ENCODE peak calls at places on chromosomes 1 and 21, in five cellular contexts. One of them, this sample, is unnamed.

GRCh38 chr1:39153684-39154083 is 50.8 kb upstream of the MACF1 start:
- DNase-seq in cardiac muscle cell: no peak
- DNase-seq in neural progenitor cell: peak; percentile 54
- DNase-seq in right atrium auricular region: no peak
- DNase-seq in GM10248: no peak
- DNase-seq in this sample: no peak

GRCh38 chr1:226217273-226217672 is 6.2 kb upstream of the MIXL1 start:
- DNase-seq in cardiac muscle cell: peak; percentile 32
- DNase-seq in right atrium auricular region: no peak
- DNase-seq in GM10248: no peak
- DNase-seq in neural progenitor cell: no peak
- DNase-seq in this sample: no peak

GRCh38 chr1:151802372-151802771 is 2.8 kb downstream of the LINGO4 start:
- DNase-seq in neural progenitor cell: no peak
- DNase-seq in cardiac muscle cell: no peak
- DNase-seq in right atrium auricular region: no peak
- DNase-seq in GM10248: no peak
- DNase-seq in this sample: no peak

GRCh38 chr1:154414606-154415005 is 9.5 kb downstream of the IL6R start:
- DNase-seq in cardiac muscle cell: no peak
- DNase-seq in neural progenitor cell: no peak
- DNase-seq in right atrium auricular region: no peak
- DNase-seq in GM10248: no peak
- DNase-seq in this sample: no peak

GRCh38 chr1:23168079-23168461 is 586 bp downstream of the LUZP1 start:
- DNase-seq in neural progenitor cell: no peak
- DNase-seq in cardiac muscle cell: no peak
- DNase-seq in GM10248: peak; percentile 49
- DNase-seq in right atrium auricular region: peak; percentile 43
- DNase-seq in this sample: peak; percentile 20

GRCh38 chr21:18801468-18801867 is 397.9 kb upstream of the TMPRSS15 start:
- DNase-seq in neural progenitor cell: no peak
- DNase-seq in cardiac muscle cell: peak; percentile 1
- DNase-seq in GM10248: no peak
- DNase-seq in right atrium auricular region: no peak
- DNase-seq in this sample: no peak

GRCh38 chr1:225449261-225449660 is 21.4 kb upstream of the LBR start:
- DNase-seq in GM10248: no peak
- DNase-seq in neural progenitor cell: no peak
- DNase-seq in right atrium auricular region: no peak
- DNase-seq in cardiac muscle cell: no peak
- DNase-seq in this sample: no peak

GRCh38 chr1:156583821-156584622 is 4.5 kb downstream of the TTC24 start:
- DNase-seq in GM10248: peak; percentile 85
- DNase-seq in right atrium auricular region: peak; percentile 81
- DNase-seq in cardiac muscle cell: peak; percentile 89
- DNase-seq in neural progenitor cell: peak; percentile 86
- DNase-seq in this sample: peak; percentile 60

GRCh38 chr1:236945002-236945401 is 59.2 kb downstream of the MT1HL1 start:
- DNase-seq in cardiac muscle cell: no peak
- DNase-seq in neural progenitor cell: no peak
- DNase-seq in GM10248: no peak
- DNase-seq in right atrium auricular region: no peak
- DNase-seq in this sample: no peak

GRCh38 chr1:190168116-190168515 is 309.5 kb downstream of the BRINP3 start:
- DNase-seq in right atrium auricular region: no peak
- DNase-seq in GM10248: no peak
- DNase-seq in neural progenitor cell: no peak
- DNase-seq in cardiac muscle cell: peak; percentile 52
- DNase-seq in this sample: no peak

GRCh38 chr1:21341022-21341421 is 50.8 kb upstream of the ECE1 start:
- DNase-seq in GM10248: no peak
- DNase-seq in neural progenitor cell: no peak
- DNase-seq in right atrium auricular region: no peak
- DNase-seq in cardiac muscle cell: no peak
- DNase-seq in this sample: no peak

GRCh38 chr1:205519541-205520131 is 15.2 kb downstream of the CDK18 start:
- DNase-seq in GM10248: no peak
- DNase-seq in neural progenitor cell: no peak
- DNase-seq in right atrium auricular region: no peak
- DNase-seq in cardiac muscle cell: no peak
- DNase-seq in this sample: no peak

GRCh38 chr1:93345633-93346471 is at the start of gene DR1:
- DNase-seq in right atrium auricular region: peak; percentile 94
- DNase-seq in neural progenitor cell: peak; percentile 94
- DNase-seq in GM10248: peak; percentile 95
- DNase-seq in cardiac muscle cell: peak; percentile 98
- DNase-seq in this sample: peak; percentile 86

GRCh38 chr21:33360281-33360680 is 35.5 kb downstream of the IFNAR1 start:
- DNase-seq in GM10248: no peak
- DNase-seq in right atrium auricular region: peak; percentile 75
- DNase-seq in neural progenitor cell: no peak
- DNase-seq in cardiac muscle cell: peak; percentile 71
- DNase-seq in this sample: no peak

GRCh38 chr1:109513110-109513702 is 3.7 kb upstream of the AMIGO1 start:
- DNase-seq in cardiac muscle cell: no peak
- DNase-seq in GM10248: no peak
- DNase-seq in right atrium auricular region: no peak
- DNase-seq in neural progenitor cell: no peak
- DNase-seq in this sample: no peak

GRCh38 chr1:203465943-203466342 is 9.7 kb upstream of the PRELP start:
- DNase-seq in right atrium auricular region: peak; percentile 91
- DNase-seq in GM10248: no peak
- DNase-seq in cardiac muscle cell: peak; percentile 27
- DNase-seq in neural progenitor cell: peak; percentile 56
- DNase-seq in this sample: no peak

GRCh38 chr1:222023025-222023424 is 281.1 kb upstream of the DUSP10 start:
- DNase-seq in cardiac muscle cell: no peak
- DNase-seq in GM10248: no peak
- DNase-seq in right atrium auricular region: no peak
- DNase-seq in neural progenitor cell: no peak
- DNase-seq in this sample: no peak

GRCh38 chr21:31191553-31191952 is 152.5 kb downstream of the TIAM1 start:
- DNase-seq in right atrium auricular region: no peak
- DNase-seq in neural progenitor cell: no peak
- DNase-seq in cardiac muscle cell: no peak
- DNase-seq in GM10248: no peak
- DNase-seq in this sample: no peak

GRCh38 chr1:12435639-12436344 is 182.2 kb downstream of the DHRS3 start:
- DNase-seq in right atrium auricular region: no peak
- DNase-seq in cardiac muscle cell: peak; percentile 69
- DNase-seq in neural progenitor cell: no peak
- DNase-seq in GM10248: peak; percentile 31
- DNase-seq in this sample: no peak

GRCh38 chr1:35449334-35450008 is 107.7 kb downstream of the KIAA0319L start:
- DNase-seq in cardiac muscle cell: peak; percentile 88
- DNase-seq in right atrium auricular region: no peak
- DNase-seq in GM10248: no peak
- DNase-seq in neural progenitor cell: no peak
- DNase-seq in this sample: no peak

GRCh38 chr1:194289569-194290266 is 1103.3 kb upstream of the B3GALT2 start:
- DNase-seq in right atrium auricular region: no peak
- DNase-seq in GM10248: peak; percentile 41
- DNase-seq in cardiac muscle cell: no peak
- DNase-seq in neural progenitor cell: no peak
- DNase-seq in this sample: no peak

GRCh38 chr1:116345830-116346229 is 27.2 kb upstream of the ATP1A1 start:
- DNase-seq in right atrium auricular region: no peak
- DNase-seq in GM10248: no peak
- DNase-seq in cardiac muscle cell: no peak
- DNase-seq in neural progenitor cell: peak; percentile 44
- DNase-seq in this sample: no peak

GRCh38 chr1:24558902-24559791 is 3.3 kb downstream of the NCMAP start:
- DNase-seq in cardiac muscle cell: peak; percentile 68
- DNase-seq in neural progenitor cell: peak; percentile 47
- DNase-seq in GM10248: no peak
- DNase-seq in right atrium auricular region: no peak
- DNase-seq in this sample: no peak

GRCh38 chr1:8382051-8382505 is 64.2 kb downstream of the SLC45A1 start:
- DNase-seq in GM10248: no peak
- DNase-seq in neural progenitor cell: peak; percentile 88
- DNase-seq in right atrium auricular region: no peak
- DNase-seq in cardiac muscle cell: peak; percentile 46
- DNase-seq in this sample: no peak

GRCh38 chr1:236110137-236110536 is 32.2 kb upstream of the GPR137B start:
- DNase-seq in neural progenitor cell: no peak
- DNase-seq in cardiac muscle cell: no peak
- DNase-seq in GM10248: no peak
- DNase-seq in right atrium auricular region: no peak
- DNase-seq in this sample: no peak

GRCh38 chr1:245345191-245345884 is 190.6 kb downstream of the KIF26B start:
- DNase-seq in GM10248: no peak
- DNase-seq in cardiac muscle cell: no peak
- DNase-seq in right atrium auricular region: no peak
- DNase-seq in neural progenitor cell: peak; percentile 37
- DNase-seq in this sample: no peak
- TF ChIP-seq CTCF in GM10248: no peak
- TF ChIP-seq CTCF in cardiac muscle cell: no peak
- TF ChIP-seq CTCF in right atrium auricular region: no peak
- TF ChIP-seq CTCF in neural progenitor cell: peak; percentile 29
- TF ChIP-seq CTCF in this sample: no peak

GRCh38 chr1:52127181-52128175 is 14.4 kb upstream of the ZFYVE9 start:
- DNase-seq in neural progenitor cell: no peak
- DNase-seq in GM10248: no peak
- DNase-seq in right atrium auricular region: no peak
- DNase-seq in cardiac muscle cell: peak; percentile 85
- DNase-seq in this sample: no peak
- TF ChIP-seq CTCF in neural progenitor cell: peak; percentile 59
- TF ChIP-seq CTCF in GM10248: peak; percentile 65
- TF ChIP-seq CTCF in right atrium auricular region: peak; percentile 40
- TF ChIP-seq CTCF in cardiac muscle cell: peak; percentile 78
- TF ChIP-seq CTCF in this sample: peak; percentile 45

GRCh38 chr1:76949503-76949902 is 82.2 kb downstream of the ST6GALNAC5 start:
- DNase-seq in right atrium auricular region: no peak
- DNase-seq in cardiac muscle cell: no peak
- DNase-seq in GM10248: no peak
- DNase-seq in neural progenitor cell: no peak
- DNase-seq in this sample: no peak
- TF ChIP-seq CTCF in right atrium auricular region: no peak
- TF ChIP-seq CTCF in cardiac muscle cell: no peak
- TF ChIP-seq CTCF in GM10248: no peak
- TF ChIP-seq CTCF in neural progenitor cell: no peak
- TF ChIP-seq CTCF in this sample: no peak

GRCh38 chr1:6487804-6488484 is 3.5 kb downstream of the PLEKHG5 start:
- DNase-seq in right atrium auricular region: no peak
- DNase-seq in GM10248: no peak
- DNase-seq in cardiac muscle cell: no peak
- DNase-seq in neural progenitor cell: no peak
- DNase-seq in this sample: no peak

GRCh38 chr1:6484826-6485139 is 6.7 kb downstream of the PLEKHG5 start:
- DNase-seq in GM10248: no peak
- DNase-seq in right atrium auricular region: no peak
- DNase-seq in neural progenitor cell: no peak
- DNase-seq in cardiac muscle cell: no peak
- DNase-seq in this sample: no peak

GRCh38 chr1:6486433-6487011 is 4.9 kb downstream of the PLEKHG5 start:
- DNase-seq in right atrium auricular region: peak; percentile 88
- DNase-seq in neural progenitor cell: peak; percentile 96
- DNase-seq in GM10248: peak; percentile 87
- DNase-seq in cardiac muscle cell: peak; percentile 85
- DNase-seq in this sample: peak; percentile 74

GRCh38 chr1:6485140-6485936 is 6.1 kb downstream of the PLEKHG5 start:
- DNase-seq in right atrium auricular region: no peak
- DNase-seq in GM10248: no peak
- DNase-seq in neural progenitor cell: peak; percentile 56
- DNase-seq in cardiac muscle cell: no peak
- DNase-seq in this sample: no peak

GRCh38 chr1:6485937-6486250 is 5.6 kb downstream of the PLEKHG5 start:
- DNase-seq in neural progenitor cell: no peak
- DNase-seq in GM10248: no peak
- DNase-seq in cardiac muscle cell: no peak
- DNase-seq in right atrium auricular region: no peak
- DNase-seq in this sample: no peak
- TF ChIP-seq CTCF in neural progenitor cell: no peak
- TF ChIP-seq CTCF in GM10248: no peak
- TF ChIP-seq CTCF in cardiac muscle cell: no peak
- TF ChIP-seq CTCF in right atrium auricular region: no peak
- TF ChIP-seq CTCF in this sample: no peak

GRCh38 chr1:74935446-74935845 is 198.7 kb upstream of the LHX8 start:
- DNase-seq in right atrium auricular region: no peak
- DNase-seq in cardiac muscle cell: no peak
- DNase-seq in neural progenitor cell: no peak
- DNase-seq in GM10248: no peak
- DNase-seq in this sample: no peak
- TF ChIP-seq CTCF in right atrium auricular region: no peak
- TF ChIP-seq CTCF in cardiac muscle cell: no peak
- TF ChIP-seq CTCF in neural progenitor cell: peak; percentile 17
- TF ChIP-seq CTCF in GM10248: no peak
- TF ChIP-seq CTCF in this sample: no peak

GRCh38 chr1:98661544-98662353 is at the start of gene SNX7:
- DNase-seq in GM10248: peak; percentile 39
- DNase-seq in right atrium auricular region: peak; percentile 69
- DNase-seq in neural progenitor cell: peak; percentile 90
- DNase-seq in cardiac muscle cell: peak; percentile 88
- DNase-seq in this sample: no peak
- TF ChIP-seq CTCF in GM10248: no peak
- TF ChIP-seq CTCF in right atrium auricular region: peak; percentile 32
- TF ChIP-seq CTCF in neural progenitor cell: peak; percentile 53
- TF ChIP-seq CTCF in cardiac muscle cell: peak; percentile 21
- TF ChIP-seq CTCF in this sample: no peak